ENCODE peak calls at places on chromosomes 16 and 17, in five cellular contexts. A is fibroblast of lung, K is endothelial cell, D is GM23338, M is left lung. S is an unnamed sample.
A peak's percentile ranks its signal among the peaks of the same experiment; 100 is the strongest.

GRCh38 chr17:290626-291025 is 62.0 kb downstream of the RPH3AL start:
- DNase-seq in A (no peak), K (no peak), D (no peak), M (no peak), S (no peak)

GRCh38 chr16:4615389-4616046 is 830 bp upstream of the UBALD1 start:
- DNase-seq in A (no peak), K (no peak), D (no peak), M (peak; percentile 49), S (no peak)

GRCh38 chr16:5903153-5903552 is 805.6 kb upstream of the EEF2KMT start:
- DNase-seq in A (peak; percentile 31), K (no peak), D (no peak), M (no peak), S (no peak)

GRCh38 chr17:9020096-9020823 is 1.1 kb upstream of the NTN1 start:
- DNase-seq in A (no peak), K (no peak), D (no peak), M (no peak), S (no peak)

GRCh38 chr16:48597563-48598392 is 12.2 kb downstream of the N4BP1 start:
- DNase-seq in A (peak; percentile 18), K (no peak), D (no peak), M (no peak), S (no peak)

GRCh38 chr16:55257971-55258613 is 65.9 kb upstream of the IRX6 start:
- DNase-seq in A (peak; percentile 27), K (peak; percentile 83), D (peak; percentile 86), M (peak; percentile 36), S (no peak)

GRCh38 chr16:86874141-86874540 is 295.8 kb downstream of the FOXL1 start:
- DNase-seq in A (no peak), K (peak; percentile 73), D (peak; percentile 74), M (no peak), S (no peak)

GRCh38 chr16:54649846-54650245 is 280.8 kb upstream of the IRX5 start:
- DNase-seq in A (no peak), K (no peak), D (no peak), M (no peak), S (no peak)

GRCh38 chr16:29864205-29864604 is 1.2 kb upstream of the CDIPT start:
- DNase-seq in A (no peak), K (no peak), D (no peak), M (no peak), S (no peak)

GRCh38 chr17:12024332-12024731 is 3.7 kb downstream of the MAP2K4 start:
- DNase-seq in A (peak; percentile 87), K (no peak), D (no peak), M (no peak), S (no peak)

GRCh38 chr16:73853968-73854367 is 442.6 kb upstream of the PSMD7 start:
- DNase-seq in A (no peak), K (no peak), D (no peak), M (no peak), S (no peak)

GRCh38 chr16:9186061-9186460 is 94.6 kb downstream of the HAPSTR1 start:
- DNase-seq in A (no peak), K (no peak), D (no peak), M (no peak), S (no peak)

DNA sequence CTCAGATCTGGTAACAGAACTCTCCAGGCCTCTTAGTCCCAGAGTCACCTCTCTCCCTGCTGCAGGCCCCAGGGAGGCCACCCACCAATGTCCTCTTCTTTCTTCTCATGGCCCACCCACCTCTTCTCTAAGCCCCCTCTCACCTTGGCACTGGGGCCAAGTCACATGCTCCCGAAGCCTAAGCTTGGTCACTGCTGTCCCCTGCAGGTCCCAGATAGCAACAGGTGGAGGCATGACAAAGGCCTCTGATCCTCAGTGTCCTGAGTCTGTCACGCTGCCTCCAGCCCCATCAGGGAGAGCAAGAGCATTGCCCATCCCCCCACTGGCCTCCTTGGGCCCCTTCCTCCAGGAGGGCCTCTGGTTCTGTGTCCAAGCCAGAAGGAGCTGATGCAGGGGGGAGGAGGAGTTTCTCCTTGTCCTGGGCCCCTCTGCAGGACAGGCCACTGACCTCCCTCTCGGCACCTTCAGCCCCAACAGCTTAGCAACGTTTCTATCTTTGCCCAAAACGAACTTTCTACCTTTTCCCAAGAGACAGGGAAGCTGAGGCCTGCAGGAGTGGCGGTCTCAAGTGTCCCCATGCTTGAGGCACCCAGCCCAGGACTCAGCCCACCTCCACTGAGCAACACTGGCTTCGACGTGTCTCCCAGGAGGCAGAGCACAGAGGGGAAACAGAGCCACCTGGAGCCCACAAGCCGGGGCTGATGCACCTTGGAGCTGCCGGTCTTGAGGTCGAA is 8.6 kb downstream of the P2RX1 start:
- DNase-seq in A (no peak), K (no peak), D (no peak), M (no peak), S (no peak)
- TF ChIP-seq CTCF in A (peak; percentile 14), K (no peak), D (peak; percentile 90), M (peak; percentile 7), S (peak; percentile 17)

GRCh38 chr17:35242158-35242804 is 591 bp upstream of the SLFN5 start:
- DNase-seq in A (peak; percentile 54), K (peak; percentile 37), D (peak; percentile 95), M (peak; percentile 76), S (no peak)
- TF ChIP-seq CTCF in A (no peak), K (no peak), D (peak; percentile 26), M (peak; percentile 56), S (no peak)

DNA sequence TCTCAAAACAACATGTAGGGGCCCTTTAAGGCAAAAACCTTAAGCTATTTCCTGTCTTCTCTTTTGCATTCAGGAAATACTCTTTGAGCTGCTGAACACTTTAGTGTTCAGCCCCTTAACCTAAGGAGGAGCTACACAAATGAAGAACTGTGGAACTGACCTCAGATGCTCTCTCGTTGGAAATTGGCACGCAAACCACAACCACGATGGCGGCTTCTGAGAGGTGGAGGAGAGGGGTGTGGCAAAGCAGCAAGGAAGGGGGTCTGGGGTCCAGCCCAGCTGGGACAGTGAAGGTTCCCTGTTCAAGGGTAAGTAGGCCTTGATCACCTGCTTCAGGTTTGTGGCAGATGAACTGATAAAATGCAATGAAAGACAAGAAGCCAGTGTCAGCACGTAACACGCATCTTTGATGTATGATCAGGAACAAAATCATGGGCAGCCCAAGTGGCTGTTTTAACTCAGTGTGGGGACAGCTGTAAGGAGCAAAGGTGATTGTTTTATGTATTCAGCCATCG is 291.6 kb upstream of the TNRC6C start:
- DNase-seq in A (no peak), K (no peak), D (no peak), M (no peak), S (no peak)
- TF ChIP-seq CTCF in A (no peak), K (no peak), D (no peak), M (no peak), S (no peak)

GRCh38 chr16:2087426-2088191 is 39.8 kb downstream of the TSC2 start:
- DNase-seq in A (no peak), K (no peak), D (no peak), M (no peak), S (no peak)

GRCh38 chr16:2088192-2088631 is 40.4 kb downstream of the TSC2 start:
- DNase-seq in A (no peak), K (no peak), D (no peak), M (no peak), S (no peak)

GRCh38 chr16:2085669-2086068 is 37.9 kb downstream of the TSC2 start:
- DNase-seq in A (no peak), K (no peak), D (no peak), M (no peak), S (no peak)

GRCh38 chr16:2086136-2086742 is 38.5 kb downstream of the TSC2 start:
- DNase-seq in A (no peak), K (no peak), D (no peak), M (no peak), S (no peak)

GRCh38 chr16:2086812-2087425 is 39.1 kb downstream of the TSC2 start:
- DNase-seq in A (no peak), K (no peak), D (no peak), M (no peak), S (no peak)
- TF ChIP-seq CTCF in A (no peak), K (no peak), D (no peak), M (no peak), S (no peak)

DNA sequence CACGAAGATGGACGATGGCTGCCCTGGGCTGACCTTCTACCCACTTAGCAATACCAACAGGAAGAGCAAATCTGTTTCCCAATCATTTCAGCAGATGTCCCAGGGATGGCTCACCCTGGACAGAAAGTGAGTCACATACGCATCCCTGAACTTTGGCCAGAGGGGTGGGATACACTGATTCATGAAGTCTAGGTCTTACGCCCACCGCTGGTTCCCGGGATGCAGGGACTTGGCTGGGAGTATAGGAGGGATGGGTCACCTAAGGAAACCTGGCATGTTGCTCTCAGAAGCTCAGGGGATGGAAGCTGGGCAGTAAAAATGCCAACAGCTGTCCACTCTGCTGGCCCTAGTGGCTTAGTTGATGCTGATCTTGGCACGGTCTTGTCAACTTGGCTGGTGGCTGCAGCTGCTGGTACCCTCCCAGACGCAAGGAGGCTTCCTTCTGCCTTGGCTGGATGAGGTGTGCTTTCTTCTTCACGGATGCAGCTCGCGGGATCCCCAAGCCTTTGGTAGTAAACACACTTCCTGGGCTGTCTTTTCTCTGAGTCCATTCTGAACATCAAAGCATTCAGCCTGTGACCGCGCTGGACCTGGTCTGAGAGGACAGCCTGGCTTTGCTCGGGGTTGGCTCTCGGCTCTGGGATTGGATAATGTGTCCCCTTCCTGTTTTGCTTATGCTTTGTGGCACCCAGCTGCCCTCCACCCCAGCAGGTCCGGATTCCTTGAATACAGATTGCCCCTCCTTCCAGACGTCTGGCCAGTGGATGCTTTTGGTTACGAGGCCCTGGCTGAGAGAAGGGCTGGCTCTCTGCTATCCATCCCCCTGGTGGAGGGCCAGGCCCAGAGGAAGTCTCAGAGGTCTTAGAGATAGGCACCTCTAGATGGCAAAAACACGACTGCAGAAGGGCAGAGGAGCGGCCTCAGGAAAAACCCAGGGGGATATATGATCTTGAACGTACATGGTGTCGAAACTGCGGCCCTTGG is 71.5 kb downstream of the RAP1GAP2 start:
- DNase-seq in A (peak; percentile 69), K (peak; percentile 26), D (peak; percentile 90), M (no peak), S (peak; percentile 39)
- TF ChIP-seq CTCF in A (peak; percentile 30), K (no peak), D (peak; percentile 34), M (no peak), S (peak; percentile 11)

DNA sequence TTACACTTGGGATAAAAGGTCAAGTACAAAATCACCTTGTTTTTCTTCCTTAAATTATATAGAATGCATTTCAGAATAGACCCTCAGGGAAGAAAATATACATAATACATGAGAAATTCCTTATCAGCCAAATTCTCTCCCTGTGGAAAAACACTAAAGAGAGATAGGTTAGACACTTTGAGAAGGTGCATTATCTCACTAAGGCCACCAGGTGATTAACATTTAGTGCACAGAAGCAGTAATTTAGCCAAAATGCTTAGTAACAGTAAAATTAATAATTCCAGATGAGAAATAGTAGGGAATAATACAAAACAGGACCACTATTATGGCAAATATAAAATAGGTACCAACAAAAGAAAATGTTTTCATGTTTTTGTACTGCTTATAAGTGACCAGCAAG is 185.3 kb upstream of the C17orf78 start:
- DNase-seq in A (no peak), K (no peak), D (no peak), M (no peak), S (no peak)
- TF ChIP-seq CTCF in A (peak; percentile 19), K (peak; percentile 43), D (no peak), M (no peak), S (no peak)

S was measured in AG09319.